ENCODE peak calls at places on chromosomes 1 and 21, in eight cellular contexts. P is cardiac fibroblast; B is NCI-H1694; Q is activated naive CD4-positive, alpha-beta T cell treated with anti-CD3 and anti-CD28 coated beads, Interleukin-2, amount 50 U/mL, for 16 hours; K is stimulated activated CD4-positive, alpha-beta T cell treated with anti-CD3 and anti-CD28 coated beads, Interleukin-15, amount 100 ng/mL, for 1 hour; E is NCI-H345; J is brain microvascular endothelial cell; X is stimulated activated CD8-positive, alpha-beta memory T cell treated with anti-CD3 and anti-CD28 coated beads, Interleukin-4, amount 100 ng/mL, for 48 hours. Y is an unnamed sample.

GRCh38 chr1:43919906-43920305 is 13.7 kb upstream of the ARTN start:
- DNase-seq in P (no peak), B (no peak), Q (no peak), K (no peak), E (no peak), J (no peak), X (no peak), Y (no peak)

GRCh38 chr1:207024202-207025143 is 8.1 kb downstream of the C1orf116 start:
- DNase-seq in P (no peak), B (no peak), Q (no peak), K (no peak), E (no peak), J (no peak), X (peak), Y (no peak)

GRCh38 chr1:91476538-91477217 is 24.0 kb upstream of the CDC7 start:
- DNase-seq in P (no peak), B (no peak), Q (no peak), K (no peak), E (no peak), J (no peak), X (no peak), Y (no peak)

GRCh38 chr1:2638466-2639115 is 5.8 kb upstream of the MMEL1 start:
- DNase-seq in P (no peak), B (no peak), Q (no peak), K (no peak), E (no peak), J (no peak), X (no peak), Y (no peak)

GRCh38 chr1:36502616-36503015 is 19.9 kb upstream of the CSF3R start:
- DNase-seq in P (no peak), B (no peak), Q (no peak), K (no peak), E (no peak), J (no peak), X (no peak), Y (no peak)

GRCh38 chr1:202131956-202132821 is 9.5 kb downstream of the GPR37L1 start:
- DNase-seq in P (no peak), B (no peak), Q (no peak), K (no peak), E (no peak), J (no peak), X (no peak), Y (no peak)

GRCh38 chr1:5802606-5803005 is 189.6 kb downstream of the NPHP4 start:
- DNase-seq in P (no peak), B (no peak), Q (no peak), K (no peak), E (no peak), J (no peak), X (no peak), Y (no peak)

GRCh38 chr1:114201486-114201885 is 47.8 kb upstream of the SYT6 start:
- DNase-seq in P (no peak), B (no peak), Q (no peak), K (no peak), E (no peak), J (no peak), X (no peak), Y (no peak)

GRCh38 chr1:41496080-41497055 is 11.9 kb upstream of the EDN2 start:
- DNase-seq in P (peak), B (no peak), Q (peak), K (no peak), E (no peak), J (no peak), X (peak), Y (no peak)

GRCh38 chr21:44365967-44366585 is 12.7 kb downstream of the TRPM2 start:
- DNase-seq in P (no peak), B (no peak), Q (no peak), K (no peak), E (no peak), J (no peak), X (no peak), Y (no peak)

GRCh38 chr1:11052839-11053757 is 6.1 kb upstream of the MASP2 start:
- DNase-seq in P (no peak), B (no peak), Q (no peak), K (no peak), E (peak), J (no peak), X (no peak), Y (no peak)

GRCh38 chr1:77831976-77832695 is 52.7 kb downstream of the MIGA1 start:
- DNase-seq in P (peak), B (no peak), Q (no peak), K (no peak), E (peak), J (peak), X (no peak), Y (no peak)

GRCh38 chr1:232445361-232446106 is 184.4 kb downstream of the SIPA1L2 start:
- DNase-seq in P (no peak), B (no peak), Q (no peak), K (no peak), E (no peak), J (no peak), X (no peak), Y (no peak)

GRCh38 chr21:36960676-36961284 is 5.7 kb downstream of the HLCS start:
- DNase-seq in P (no peak), B (no peak), Q (no peak), K (no peak), E (no peak), J (no peak), X (no peak), Y (no peak)

GRCh38 chr1:6547301-6547700 is 7.0 kb downstream of the NOL9 start:
- DNase-seq in P (peak), B (no peak), Q (no peak), K (no peak), E (no peak), J (peak), X (no peak), Y (no peak)

GRCh38 chr1:10516244-10516643 is 41.5 kb downstream of the PEX14 start:
- DNase-seq in P (no peak), B (no peak), Q (no peak), K (no peak), E (no peak), J (no peak), X (no peak), Y (no peak)

GRCh38 chr1:21318714-21319159 is 28.5 kb upstream of the ECE1 start:
- DNase-seq in P (peak), B (no peak), Q (no peak), K (no peak), E (no peak), J (peak), X (no peak), Y (no peak)

GRCh38 chr1:1567152-1567830 is 7.4 kb downstream of the SSU72 start:
- DNase-seq in P (no peak), B (no peak), Q (no peak), K (no peak), E (no peak), J (peak), X (no peak), Y (no peak)

GRCh38 chr1:173205146-173206051 is 1.7 kb downstream of the TNFSF4 start:
- DNase-seq in P (peak), B (no peak), Q (no peak), K (no peak), E (no peak), J (peak), X (no peak), Y (no peak)

GRCh38 chr1:228291906-228292608 is 84.2 kb downstream of the OBSCN start:
- DNase-seq in P (no peak), B (no peak), Q (no peak), K (no peak), E (no peak), J (no peak), X (no peak), Y (no peak)

GRCh38 chr1:26234644-26235384 is 814 bp downstream of the CEP85 start:
- DNase-seq in P (peak), B (no peak), Q (no peak), K (no peak), E (peak), J (peak), X (peak), Y (no peak)

GRCh38 chr21:36104306-36105300 is 30.3 kb upstream of the CBR3 start:
- DNase-seq in P (peak), B (no peak), Q (peak), K (peak), E (no peak), J (peak), X (peak), Y (no peak)

GRCh38 chr1:10612446-10613160 is 137.9 kb downstream of the PEX14 start:
- DNase-seq in P (no peak), B (no peak), Q (no peak), K (no peak), E (no peak), J (no peak), X (no peak), Y (no peak)

GRCh38 chr1:242876021-242876420 is 351.5 kb upstream of the PLD5 start:
- DNase-seq in P (no peak), B (no peak), Q (no peak), K (no peak), E (no peak), J (no peak), X (no peak), Y (no peak)